ENCODE peak calls at places on chromosomes 4 and X, in eight cellular contexts. One of them, this sample, is unnamed.
A peak's percentile ranks its signal among the peaks of the same experiment; 100 is the strongest.

GRCh38 chr4:24370421-24370820 is 213.9 kb downstream of the DHX15 start:
- DNase-seq in AG10803: no peak
- DNase-seq in fibroblast of mammary gland: no peak
- DNase-seq in H9: no peak
- DNase-seq in activated CD8-positive, alpha-beta T cell treated with anti-CD3 and anti-CD28 coated beads for 36 hours: no peak
- DNase-seq in GM20000: no peak
- DNase-seq in esophagus squamous epithelium: no peak
- DNase-seq in GM12878: no peak
- DNase-seq in this sample: no peak

GRCh38 chrX:51496501-51497291 is at the start of gene NUDT11:
- DNase-seq in GM12878: no peak
- DNase-seq in H9: peak; percentile 77
- DNase-seq in AG10803: peak; percentile 61
- DNase-seq in GM20000: peak; percentile 41
- DNase-seq in activated CD8-positive, alpha-beta T cell treated with anti-CD3 and anti-CD28 coated beads for 36 hours: peak; percentile 67
- DNase-seq in esophagus squamous epithelium: no peak
- DNase-seq in fibroblast of mammary gland: peak; percentile 69
- DNase-seq in this sample: peak; percentile 18

GRCh38 chrX:2325076-2325784 is 175.5 kb downstream of the DHRSX start:
- DNase-seq in fibroblast of mammary gland: peak; percentile 92
- DNase-seq in H9: peak; percentile 33
- DNase-seq in activated CD8-positive, alpha-beta T cell treated with anti-CD3 and anti-CD28 coated beads for 36 hours: peak; percentile 18
- DNase-seq in GM20000: no peak
- DNase-seq in esophagus squamous epithelium: no peak
- DNase-seq in AG10803: peak; percentile 57
- DNase-seq in GM12878: peak; percentile 63
- DNase-seq in this sample: peak; percentile 65

GRCh38 chr4:54384563-54384962 is 155.5 kb downstream of the PDGFRA start:
- DNase-seq in activated CD8-positive, alpha-beta T cell treated with anti-CD3 and anti-CD28 coated beads for 36 hours: peak; percentile 34
- DNase-seq in AG10803: peak; percentile 66
- DNase-seq in esophagus squamous epithelium: no peak
- DNase-seq in fibroblast of mammary gland: peak; percentile 54
- DNase-seq in GM12878: no peak
- DNase-seq in H9: no peak
- DNase-seq in GM20000: no peak
- DNase-seq in this sample: no peak

GRCh38 chr4:48290146-48290772 is 20.6 kb upstream of the TEC start:
- DNase-seq in H9: no peak
- DNase-seq in GM20000: peak; percentile 70
- DNase-seq in GM12878: no peak
- DNase-seq in AG10803: peak; percentile 11
- DNase-seq in esophagus squamous epithelium: no peak
- DNase-seq in activated CD8-positive, alpha-beta T cell treated with anti-CD3 and anti-CD28 coated beads for 36 hours: peak; percentile 26
- DNase-seq in fibroblast of mammary gland: peak; percentile 42
- DNase-seq in this sample: no peak

GRCh38 chr4:8263397-8263796 is 6.2 kb upstream of the HTRA3 start:
- DNase-seq in activated CD8-positive, alpha-beta T cell treated with anti-CD3 and anti-CD28 coated beads for 36 hours: no peak
- DNase-seq in AG10803: no peak
- DNase-seq in fibroblast of mammary gland: no peak
- DNase-seq in GM12878: no peak
- DNase-seq in esophagus squamous epithelium: no peak
- DNase-seq in H9: no peak
- DNase-seq in GM20000: no peak
- DNase-seq in this sample: no peak

GRCh38 chr4:26238782-26239647 is 81.8 kb upstream of the RBPJ start:
- DNase-seq in H9: no peak
- DNase-seq in fibroblast of mammary gland: peak; percentile 46
- DNase-seq in AG10803: peak; percentile 56
- DNase-seq in GM12878: no peak
- DNase-seq in esophagus squamous epithelium: no peak
- DNase-seq in GM20000: no peak
- DNase-seq in activated CD8-positive, alpha-beta T cell treated with anti-CD3 and anti-CD28 coated beads for 36 hours: no peak
- DNase-seq in this sample: no peak

GRCh38 chr4:150119492-150119891 is 41.2 kb downstream of the DCLK2 start:
- DNase-seq in fibroblast of mammary gland: peak; percentile 45
- DNase-seq in GM12878: no peak
- DNase-seq in AG10803: peak; percentile 47
- DNase-seq in esophagus squamous epithelium: no peak
- DNase-seq in GM20000: no peak
- DNase-seq in activated CD8-positive, alpha-beta T cell treated with anti-CD3 and anti-CD28 coated beads for 36 hours: no peak
- DNase-seq in H9: no peak
- DNase-seq in this sample: no peak

DNA sequence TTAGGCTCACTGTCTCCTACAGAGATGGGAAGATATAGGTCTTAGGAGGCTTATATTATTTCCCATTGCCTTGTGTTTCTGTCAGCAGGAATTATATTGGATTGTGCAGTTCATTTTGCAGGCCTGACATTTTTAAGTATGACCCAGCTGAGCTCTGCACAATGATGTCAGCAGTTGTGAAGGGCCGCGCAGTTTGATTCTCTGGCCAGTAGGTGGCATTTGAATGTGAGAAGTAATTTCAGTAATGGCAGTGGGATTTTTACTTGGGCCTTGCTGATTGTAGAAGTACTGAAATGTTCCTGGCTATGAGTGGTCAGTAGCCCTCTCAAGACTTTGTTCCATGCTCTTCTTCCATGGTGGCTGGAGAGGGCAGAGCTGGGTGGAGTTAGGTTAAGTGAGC is 247.2 kb upstream of the MTMR8 start:
- DNase-seq in fibroblast of mammary gland: no peak
- DNase-seq in GM12878: no peak
- DNase-seq in AG10803: no peak
- DNase-seq in GM20000: no peak
- DNase-seq in esophagus squamous epithelium: no peak
- DNase-seq in H9: no peak
- DNase-seq in activated CD8-positive, alpha-beta T cell treated with anti-CD3 and anti-CD28 coated beads for 36 hours: peak; percentile 28
- DNase-seq in this sample: no peak
- TF ChIP-seq CTCF in fibroblast of mammary gland: peak; percentile 28
- TF ChIP-seq CTCF in GM12878: peak; percentile 18
- TF ChIP-seq CTCF in AG10803: no peak
- TF ChIP-seq CTCF in GM20000: no peak
- TF ChIP-seq CTCF in esophagus squamous epithelium: no peak
- TF ChIP-seq CTCF in H9: peak; percentile 63
- TF ChIP-seq CTCF in activated CD8-positive, alpha-beta T cell treated with anti-CD3 and anti-CD28 coated beads for 36 hours: no peak
- TF ChIP-seq CTCF in this sample: peak; percentile 45

DNA sequence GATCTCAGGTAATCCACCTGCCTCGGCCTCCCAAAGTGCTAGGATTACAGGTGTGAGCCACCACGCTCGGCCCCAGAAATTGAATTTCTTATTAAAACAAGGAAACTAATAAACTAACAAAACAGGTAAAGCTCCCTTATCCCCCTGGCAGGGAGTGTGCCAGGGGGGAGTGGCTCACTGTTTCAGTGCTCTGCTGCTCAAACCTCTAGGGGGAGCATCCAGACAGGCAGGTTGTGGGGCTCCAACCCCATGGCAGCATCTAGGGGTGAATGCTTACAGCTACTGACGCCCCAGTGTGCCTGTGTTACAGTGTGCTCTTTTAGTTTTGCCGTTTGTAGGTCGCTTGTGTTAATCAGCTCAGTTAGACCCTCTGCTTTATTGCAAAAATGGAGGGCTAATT is 605.0 kb downstream of the GABRG1 start:
- DNase-seq in activated CD8-positive, alpha-beta T cell treated with anti-CD3 and anti-CD28 coated beads for 36 hours: no peak
- DNase-seq in AG10803: no peak
- DNase-seq in esophagus squamous epithelium: no peak
- DNase-seq in H9: peak; percentile 37
- DNase-seq in GM20000: no peak
- DNase-seq in fibroblast of mammary gland: no peak
- DNase-seq in GM12878: no peak
- DNase-seq in this sample: no peak
- TF ChIP-seq CTCF in activated CD8-positive, alpha-beta T cell treated with anti-CD3 and anti-CD28 coated beads for 36 hours: no peak
- TF ChIP-seq CTCF in AG10803: no peak
- TF ChIP-seq CTCF in esophagus squamous epithelium: no peak
- TF ChIP-seq CTCF in H9: peak; percentile 48
- TF ChIP-seq CTCF in GM20000: no peak
- TF ChIP-seq CTCF in fibroblast of mammary gland: no peak
- TF ChIP-seq CTCF in GM12878: no peak
- TF ChIP-seq CTCF in this sample: no peak

GRCh38 chrX:11908371-11908770 is 150.3 kb downstream of the MSL3 start:
- DNase-seq in esophagus squamous epithelium: no peak
- DNase-seq in fibroblast of mammary gland: peak; percentile 45
- DNase-seq in GM20000: peak; percentile 21
- DNase-seq in GM12878: peak; percentile 25
- DNase-seq in H9: no peak
- DNase-seq in AG10803: no peak
- DNase-seq in activated CD8-positive, alpha-beta T cell treated with anti-CD3 and anti-CD28 coated beads for 36 hours: peak; percentile 34
- DNase-seq in this sample: peak; percentile 13
- TF ChIP-seq CTCF in esophagus squamous epithelium: no peak
- TF ChIP-seq CTCF in fibroblast of mammary gland: peak; percentile 56
- TF ChIP-seq CTCF in GM20000: no peak
- TF ChIP-seq CTCF in GM12878: peak; percentile 56
- TF ChIP-seq CTCF in H9: peak; percentile 60
- TF ChIP-seq CTCF in AG10803: peak; percentile 47
- TF ChIP-seq CTCF in activated CD8-positive, alpha-beta T cell treated with anti-CD3 and anti-CD28 coated beads for 36 hours: peak; percentile 52
- TF ChIP-seq CTCF in this sample: peak; percentile 74

GRCh38 chr4:72295966-72296557 is 264.3 kb downstream of the NPFFR2 start:
- DNase-seq in GM20000: peak; percentile 5
- DNase-seq in GM12878: no peak
- DNase-seq in esophagus squamous epithelium: no peak
- DNase-seq in activated CD8-positive, alpha-beta T cell treated with anti-CD3 and anti-CD28 coated beads for 36 hours: no peak
- DNase-seq in fibroblast of mammary gland: peak; percentile 65
- DNase-seq in AG10803: peak; percentile 69
- DNase-seq in H9: no peak
- DNase-seq in this sample: no peak
- TF ChIP-seq CTCF in GM20000: no peak
- TF ChIP-seq CTCF in GM12878: peak; percentile 53
- TF ChIP-seq CTCF in esophagus squamous epithelium: peak; percentile 34
- TF ChIP-seq CTCF in activated CD8-positive, alpha-beta T cell treated with anti-CD3 and anti-CD28 coated beads for 36 hours: peak; percentile 49
- TF ChIP-seq CTCF in fibroblast of mammary gland: peak; percentile 74
- TF ChIP-seq CTCF in AG10803: peak; percentile 83
- TF ChIP-seq CTCF in H9: peak; percentile 77
- TF ChIP-seq CTCF in this sample: peak; percentile 50

This sample was measured in GM06990.